ENCODE peak calls at places on chromosomes 1 and 21, in nine cellular contexts. Z is stimulated activated CD4-positive, alpha-beta T cell treated with anti-CD3 and anti-CD28 coated beads, Interleukin-15, amount 100 ng/mL, for 1 hour; S is hippocampal formation; U is neural crest cell; V is ACHN; P is AG08396; C is NCI-H1436; K is brain microvascular endothelial cell; I is hepatocyte. O is an unnamed sample.

GRCh38 chr1:177592624-177593023 is 377.2 kb downstream of the SEC16B start:
- DNase-seq in Z (no peak), S (no peak), U (no peak), V (no peak), P (no peak), C (no peak), K (no peak), I (no peak), O (no peak)

GRCh38 chr1:15167386-15167785 is 13.8 kb downstream of the TMEM51 start:
- DNase-seq in Z (no peak), S (no peak), U (no peak), V (no peak), P (no peak), C (no peak), K (peak; percentile 65), I (no peak), O (no peak)

GRCh38 chr1:145858238-145858936 is 494 bp downstream of the PIAS3 start:
- DNase-seq in Z (peak; percentile 56), S (no peak), U (peak; percentile 45), V (peak; percentile 42), P (peak; percentile 72), C (peak; percentile 49), K (no peak), I (peak; percentile 73), O (no peak)

GRCh38 chr1:10916991-10917390 is 95.5 kb upstream of the TARDBP start:
- DNase-seq in Z (no peak), S (no peak), U (no peak), V (no peak), P (no peak), C (no peak), K (no peak), I (no peak), O (no peak)

GRCh38 chr1:97796716-97797115 is 124.1 kb downstream of the DPYD start:
- DNase-seq in Z (no peak), S (no peak), U (no peak), V (no peak), P (no peak), C (peak; percentile 16), K (no peak), I (no peak), O (no peak)

GRCh38 chr1:201025571-201026002 is 2.1 kb upstream of the KIF21B start:
- DNase-seq in Z (no peak), S (no peak), U (no peak), V (peak; percentile 41), P (peak; percentile 47), C (no peak), K (peak; percentile 30), I (no peak), O (no peak)

GRCh38 chr1:218456449-218456848 is 111.3 kb downstream of the TGFB2 start:
- DNase-seq in Z (no peak), S (no peak), U (no peak), V (no peak), P (no peak), C (no peak), K (no peak), I (no peak), O (no peak)

GRCh38 chr1:10734900-10735602 is 61.4 kb downstream of the CASZ1 start:
- DNase-seq in Z (no peak), S (peak; percentile 42), U (peak; percentile 48), V (no peak), P (no peak), C (peak; percentile 80), K (no peak), I (no peak), O (no peak)

GRCh38 chr21:18549214-18549905 is 145.8 kb upstream of the TMPRSS15 start:
- DNase-seq in Z (no peak), S (no peak), U (no peak), V (no peak), P (no peak), C (no peak), K (peak; percentile 47), I (no peak), O (no peak)

GRCh38 chr1:118947790-118948189 is 40.4 kb downstream of the TBX15 start:
- DNase-seq in Z (no peak), S (no peak), U (no peak), V (peak; percentile 82), P (peak; percentile 31), C (no peak), K (peak; percentile 96), I (no peak), O (no peak)